ENCODE peak calls at places on chromosomes 7 and 10, in five cellular contexts. I, V, Z, S and F are unnamed samples.

GRCh38 chr10:101357958-101358357 is 4.0 kb downstream of the BTRC start:
- DNase-seq in I (no peak), V (no peak), Z (no peak), S (no peak), F (no peak)

GRCh38 chr10:76336213-76336963 is 905.0 kb downstream of the LRMDA start:
- DNase-seq in I (peak), V (peak), Z (peak), S (peak), F (no peak)

GRCh38 chr10:121417298-121417697 is 180.9 kb downstream of the FGFR2 start:
- DNase-seq in I (no peak), V (no peak), Z (no peak), S (no peak), F (no peak)

GRCh38 chr7:95441042-95441823 is 6.4 kb upstream of the PON2 start:
- DNase-seq in I (no peak), V (peak), Z (no peak), S (no peak), F (no peak)

GRCh38 chr10:18658301-18658991 is 785 bp upstream of the ARL5B start:
- DNase-seq in I (peak), V (no peak), Z (no peak), S (peak), F (no peak)

GRCh38 chr7:85175217-85175616 is 11.6 kb downstream of the SEMA3D start:
- DNase-seq in I (no peak), V (no peak), Z (no peak), S (no peak), F (no peak)

GRCh38 chr10:115879372-115879771 is 393.6 kb downstream of the GFRA1 start:
- DNase-seq in I (no peak), V (no peak), Z (no peak), S (no peak), F (no peak)

GRCh38 chr10:118045842-118046490 is 775 bp downstream of the RAB11FIP2 start:
- DNase-seq in I (peak), V (peak), Z (peak), S (peak), F (peak)

GRCh38 chr7:43337191-43337590 is 224.7 kb downstream of the HECW1 start:
- DNase-seq in I (no peak), V (no peak), Z (no peak), S (no peak), F (no peak)

GRCh38 chr7:266851-267840 is 22.8 kb upstream of the FOXL3 start:
- DNase-seq in I (no peak), V (no peak), Z (no peak), S (no peak), F (no peak)

GRCh38 chr10:132374176-132374575 is 22.8 kb upstream of the PWWP2B start:
- DNase-seq in I (no peak), V (no peak), Z (no peak), S (no peak), F (no peak)

GRCh38 chr10:5234106-5234877 is 37.7 kb downstream of the AKR1C4 start:
- DNase-seq in I (no peak), V (peak), Z (no peak), S (no peak), F (no peak)

DNA sequence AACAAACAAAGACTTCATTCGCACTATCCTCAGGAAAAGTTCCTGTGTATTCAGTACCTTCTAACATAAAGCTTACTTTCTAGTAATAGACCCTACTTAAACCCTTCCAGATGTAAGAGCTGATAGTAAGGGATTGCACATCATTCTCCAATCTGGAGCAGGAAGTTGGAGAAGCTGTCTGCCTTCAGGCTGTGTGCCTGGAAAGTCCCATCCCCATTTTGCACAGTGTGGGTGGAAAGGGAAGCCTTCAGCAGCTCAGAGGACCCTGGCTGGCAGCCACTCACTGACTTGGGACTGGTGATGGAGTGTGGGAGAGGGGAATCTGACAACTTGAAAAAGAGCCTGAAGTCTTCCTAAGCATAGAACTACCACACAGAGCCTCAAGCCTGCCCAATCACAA is 164.1 kb upstream of the ADO start:
- DNase-seq in I (no peak), V (no peak), Z (peak), S (no peak), F (no peak)
- TF ChIP-seq POLR2A in I (no peak), V (no peak), Z (no peak), S (no peak), F (no peak)

GRCh38 chr7:149828357-149829309 is 9.5 kb upstream of the ZNF862 start:
- DNase-seq in I (no peak), V (no peak), Z (no peak), S (no peak), F (no peak)
- TF ChIP-seq POLR2A in I (no peak), V (no peak), Z (no peak), S (no peak), F (no peak)

GRCh38 chr10:126058104-126058503 is 161.7 kb downstream of the FANK1 start:
- DNase-seq in I (no peak), V (no peak), Z (no peak), S (no peak), F (no peak)
- TF ChIP-seq POLR2A in I (no peak), V (no peak), Z (no peak), S (no peak), F (no peak)

DNA sequence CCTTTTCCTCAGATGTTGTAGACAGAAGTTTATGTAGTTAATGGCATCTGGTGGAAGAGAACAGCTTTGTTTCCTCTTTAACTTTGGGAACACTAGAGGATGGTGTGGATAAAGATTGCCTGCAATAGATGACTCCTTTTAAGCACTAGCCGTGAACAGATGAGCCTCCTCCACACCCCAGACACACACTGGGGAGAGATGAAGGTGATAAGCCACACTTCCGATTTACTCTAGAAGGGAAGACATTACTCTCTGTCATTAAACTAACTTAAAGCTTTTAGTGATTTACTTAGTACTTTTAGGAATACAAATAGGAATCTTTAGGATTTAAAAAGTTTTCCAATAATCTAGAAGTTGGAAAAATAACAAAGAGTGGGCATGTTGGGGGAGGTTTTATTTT is 6.8 kb downstream of the HSPA14 start:
- DNase-seq in I (no peak), V (no peak), Z (no peak), S (peak), F (no peak)
- TF ChIP-seq POLR2A in I (no peak), V (no peak), Z (no peak), S (no peak), F (no peak)

GRCh38 chr7:129434172-129434845 is at the start of gene STRIP2:
- DNase-seq in I (peak), V (peak), Z (peak), S (peak), F (peak)
- TF ChIP-seq POLR2A in I (peak), V (peak), Z (peak), S (peak), F (peak)